ENCODE peak calls at places on chromosome 7, in four cellular contexts. G, T, N and U are unnamed samples.

GRCh38 chr7:131608112-131608498 is 51.7 kb upstream of the PODXL start:
- DNase-seq in G (no peak), T (no peak), N (no peak), U (no peak)

GRCh38 chr7:79420464-79420863 is 33.0 kb downstream of the MAGI2 start:
- DNase-seq in G (peak), T (no peak), N (no peak), U (no peak)

GRCh38 chr7:129271500-129272355 is 46.9 kb downstream of the AHCYL2 start:
- DNase-seq in G (peak), T (no peak), N (peak), U (peak)

GRCh38 chr7:21076579-21076978 is 289.9 kb upstream of the SP8 start:
- DNase-seq in G (no peak), T (no peak), N (no peak), U (no peak)

GRCh38 chr7:4835398-4836205 is 26.2 kb downstream of the PAPOLB start:
- DNase-seq in G (no peak), T (peak), N (no peak), U (no peak)

GRCh38 chr7:116242177-116242576 is 31.8 kb downstream of the TES start:
- DNase-seq in G (no peak), T (no peak), N (no peak), U (no peak)

GRCh38 chr7:31261373-31261772 is 79.2 kb downstream of the NEUROD6 start:
- DNase-seq in G (no peak), T (no peak), N (peak), U (no peak)

GRCh38 chr7:157900011-157900410 is 563.2 kb downstream of the DNAJB6 start:
- DNase-seq in G (no peak), T (no peak), N (no peak), U (no peak)

GRCh38 chr7:132485600-132486594 is 90.4 kb downstream of the PLXNA4 start:
- DNase-seq in G (no peak), T (no peak), N (no peak), U (no peak)

GRCh38 chr7:27212587-27213149 is 12.8 kb upstream of the HOXA13 start:
- DNase-seq in G (no peak), T (peak), N (no peak), U (no peak)

GRCh38 chr7:27895553-27895952 is 155.6 kb downstream of the TAX1BP1 start:
- DNase-seq in G (no peak), T (no peak), N (no peak), U (no peak)

GRCh38 chr7:17526621-17527020 is 228.2 kb downstream of the AHR start:
- DNase-seq in G (no peak), T (no peak), N (no peak), U (no peak)

GRCh38 chr7:17524746-17525145 is 226.3 kb downstream of the AHR start:
- DNase-seq in G (peak), T (no peak), N (no peak), U (no peak)

GRCh38 chr7:17520941-17521340 is 222.5 kb downstream of the AHR start:
- DNase-seq in G (peak), T (no peak), N (no peak), U (no peak)

GRCh38 chr7:17521437-17521836 is 223.0 kb downstream of the AHR start:
- DNase-seq in G (peak), T (no peak), N (no peak), U (no peak)

GRCh38 chr7:17523813-17524741 is 225.6 kb downstream of the AHR start:
- DNase-seq in G (peak), T (no peak), N (peak), U (peak)
- H3K4me3 ChIP-seq in G (no peak), T (no peak), N (no peak), U (no peak)

GRCh38 chr7:93361853-93362252 is 129.7 kb downstream of the VPS50 start:
- DNase-seq in G (no peak), T (no peak), N (no peak), U (no peak)
- TF ChIP-seq CTCF in G (no peak), T (no peak), N (no peak), U (no peak)

GRCh38 chr7:11831727-11832495 is at the start of gene THSD7A:
- DNase-seq in G (peak), T (peak), N (peak), U (no peak)

GRCh38 chr7:11831383-11831726 is 643 bp downstream of the THSD7A start:
- DNase-seq in G (no peak), T (no peak), N (no peak), U (no peak)

GRCh38 chr7:11833431-11833830 is 1.4 kb upstream of the THSD7A start:
- DNase-seq in G (no peak), T (no peak), N (no peak), U (no peak)

GRCh38 chr7:11830004-11830403 is 2.0 kb downstream of the THSD7A start:
- DNase-seq in G (no peak), T (no peak), N (no peak), U (no peak)

DNA sequence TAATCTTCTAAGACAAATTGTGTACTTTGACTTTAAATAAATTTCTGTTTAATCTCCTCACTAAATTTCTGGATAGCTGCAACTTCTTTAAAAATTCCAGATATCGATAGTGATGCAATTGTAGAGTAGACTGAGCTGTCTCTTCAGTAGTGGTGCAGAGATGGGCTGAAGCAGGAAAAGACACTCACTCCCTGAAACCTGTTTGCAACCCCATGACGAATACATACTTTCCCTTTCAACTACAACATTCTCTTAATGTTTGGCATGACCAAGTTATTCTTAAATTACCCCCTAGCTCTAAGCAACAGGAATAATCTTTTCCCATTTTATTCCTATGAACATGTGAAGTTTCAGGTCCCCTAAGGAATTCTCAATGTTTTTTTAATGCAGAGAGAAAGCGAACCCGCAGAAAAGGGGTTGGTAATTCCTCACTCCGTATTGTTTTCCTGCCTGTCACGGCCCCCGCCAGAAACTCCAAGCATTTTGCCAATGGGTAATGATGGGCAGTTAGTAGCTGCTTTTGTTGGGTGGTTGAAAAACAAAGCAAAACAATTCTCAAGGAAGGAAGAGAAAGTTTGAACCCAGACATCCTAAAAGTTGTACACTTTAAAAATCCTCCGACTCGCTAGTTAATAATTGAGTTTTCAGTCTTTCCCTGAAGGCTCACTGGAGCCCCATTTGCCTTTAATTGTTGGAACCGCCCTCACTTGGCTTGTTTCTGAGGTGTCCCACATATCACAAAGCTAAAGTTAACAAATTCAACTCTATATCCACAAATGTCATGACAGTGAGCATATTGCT is 1.2 kb downstream of the THSD7A start:
- DNase-seq in G (peak), T (no peak), N (no peak), U (no peak)
- H3K4me3 ChIP-seq in G (peak), T (peak), N (no peak), U (no peak)

GRCh38 chr7:191105-192034 is 1.0 kb upstream of the FAM20C start:
- DNase-seq in G (peak), T (no peak), N (peak), U (no peak)
- TF ChIP-seq CTCF in G (peak), T (no peak), N (no peak), U (no peak)

GRCh38 chr7:98619450-98620321 is 2.6 kb downstream of the NPTX2 start:
- DNase-seq in G (peak), T (no peak), N (peak), U (peak)

GRCh38 chr7:98616381-98617050 is 569 bp upstream of the NPTX2 start:
- DNase-seq in G (no peak), T (no peak), N (no peak), U (no peak)

GRCh38 chr7:98617960-98618418 is 904 bp downstream of the NPTX2 start:
- DNase-seq in G (no peak), T (no peak), N (no peak), U (no peak)

GRCh38 chr7:98618786-98619185 is 1.7 kb downstream of the NPTX2 start:
- DNase-seq in G (peak), T (no peak), N (no peak), U (no peak)

DNA sequence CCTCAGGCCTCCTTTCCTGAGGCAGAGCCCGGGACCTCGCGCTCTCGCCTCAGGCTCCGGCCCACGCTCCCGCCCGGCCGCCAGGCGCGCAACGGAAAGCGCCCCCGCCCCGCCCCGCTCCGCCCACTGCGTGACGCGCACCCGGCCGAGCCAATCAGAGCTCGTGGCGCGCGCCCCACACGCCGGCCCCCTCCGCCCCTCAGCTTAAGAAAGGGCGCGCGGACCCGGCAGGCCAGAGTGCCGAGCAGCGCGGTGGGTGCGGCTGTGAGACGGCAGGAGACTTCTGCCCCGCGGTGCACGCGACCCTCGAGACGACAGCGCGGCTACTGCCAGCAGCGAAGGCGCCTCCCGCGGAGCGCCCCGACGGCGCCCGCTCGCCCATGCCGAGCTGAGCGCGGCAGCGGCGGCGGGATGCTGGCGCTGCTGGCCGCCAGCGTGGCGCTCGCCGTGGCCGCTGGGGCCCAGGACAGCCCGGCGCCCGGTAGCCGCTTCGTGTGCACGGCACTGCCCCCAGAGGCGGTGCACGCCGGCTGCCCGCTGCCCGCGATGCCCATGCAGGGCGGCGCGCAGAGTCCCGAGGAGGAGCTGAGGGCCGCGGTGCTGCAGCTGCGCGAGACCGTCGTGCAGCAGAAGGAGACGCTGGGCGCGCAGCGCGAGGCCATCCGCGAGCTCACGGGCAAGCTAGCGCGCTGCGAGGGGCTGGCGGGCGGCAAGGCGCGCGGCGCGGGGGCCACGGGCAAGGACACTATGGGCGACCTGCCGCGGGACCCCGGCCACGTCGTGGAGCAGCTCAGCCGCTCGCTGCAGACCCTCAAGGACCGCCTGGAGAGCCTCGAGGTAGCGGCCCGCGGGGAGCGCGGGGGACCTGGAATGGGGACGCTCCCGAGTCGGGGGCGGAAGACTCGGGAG is at the start of gene NPTX2:
- DNase-seq in G (peak), T (no peak), N (no peak), U (peak)
- H3K4me3 ChIP-seq in G (no peak), T (no peak), N (no peak), U (peak)

DNA sequence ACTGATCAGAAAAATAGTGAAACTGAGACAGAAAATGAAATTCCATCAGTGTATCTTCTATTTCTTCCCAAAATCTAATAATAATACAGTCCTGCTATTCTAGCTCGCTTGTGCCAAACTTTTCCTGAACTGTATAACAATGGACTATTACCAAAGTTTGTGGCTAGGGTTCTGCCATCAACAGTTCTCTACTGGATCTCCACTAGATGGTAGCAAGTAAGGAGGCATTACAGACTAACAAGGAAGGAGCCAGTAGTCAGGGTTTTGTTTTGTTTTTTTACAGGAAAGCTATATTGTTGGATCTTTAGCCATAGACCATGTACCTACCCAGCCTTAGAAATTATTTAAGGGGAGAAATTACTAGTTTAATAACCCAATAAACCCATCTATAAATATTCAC is 10.8 kb downstream of the MTERF1 start:
- DNase-seq in G (no peak), T (no peak), N (no peak), U (peak)
- TF ChIP-seq CTCF in G (no peak), T (no peak), N (no peak), U (peak)

GRCh38 chr7:33671521-33672262 is 233.6 kb upstream of the BMPER start:
- DNase-seq in G (peak), T (no peak), N (no peak), U (no peak)
- H3K4me3 ChIP-seq in G (no peak), T (no peak), N (no peak), U (no peak)

DNA sequence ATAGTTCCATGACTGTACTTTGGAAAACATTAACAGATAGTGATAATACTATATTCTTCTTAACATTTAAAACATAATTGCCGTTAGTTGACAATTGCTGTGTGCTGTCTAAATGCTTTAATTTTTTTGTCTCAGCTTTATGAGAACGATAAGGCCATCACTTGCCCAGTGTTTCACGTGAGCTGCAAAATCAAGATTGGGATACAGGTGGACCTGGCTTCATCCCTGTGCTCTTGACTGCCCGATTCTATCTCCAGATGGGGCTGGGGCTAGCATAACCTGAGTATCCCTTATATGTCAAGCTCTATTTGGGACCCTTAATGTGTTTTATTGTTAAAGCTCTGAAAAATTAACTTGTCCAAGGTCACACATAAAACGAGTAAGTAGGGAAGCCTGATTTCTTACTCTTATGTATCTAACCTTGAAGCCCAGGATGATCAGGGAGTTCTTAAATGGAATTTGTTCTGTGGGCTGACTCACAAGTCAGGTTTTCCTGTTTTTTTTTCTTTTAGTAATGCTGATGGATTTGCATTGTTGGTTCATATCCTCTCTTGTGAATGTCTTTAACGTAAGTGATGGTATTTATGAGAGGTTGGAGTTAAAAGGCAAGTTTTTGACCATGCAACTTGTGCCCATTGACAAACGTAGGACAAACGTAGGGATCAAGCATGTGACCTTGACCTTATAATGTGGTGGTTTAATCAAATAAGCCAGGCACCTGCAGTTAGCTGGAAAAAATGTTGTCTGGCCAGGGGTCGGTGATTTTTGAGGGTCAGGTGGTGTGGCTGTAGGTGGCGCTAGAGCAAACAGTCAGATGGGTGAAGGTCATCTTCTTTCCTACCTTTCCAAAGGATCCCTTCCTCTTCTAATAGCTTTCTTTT is 3.6 kb downstream of the PRKAR2B start:
- DNase-seq in G (peak), T (no peak), N (no peak), U (no peak)
- TF ChIP-seq CTCF in G (no peak), T (no peak), N (peak), U (no peak)

DNA sequence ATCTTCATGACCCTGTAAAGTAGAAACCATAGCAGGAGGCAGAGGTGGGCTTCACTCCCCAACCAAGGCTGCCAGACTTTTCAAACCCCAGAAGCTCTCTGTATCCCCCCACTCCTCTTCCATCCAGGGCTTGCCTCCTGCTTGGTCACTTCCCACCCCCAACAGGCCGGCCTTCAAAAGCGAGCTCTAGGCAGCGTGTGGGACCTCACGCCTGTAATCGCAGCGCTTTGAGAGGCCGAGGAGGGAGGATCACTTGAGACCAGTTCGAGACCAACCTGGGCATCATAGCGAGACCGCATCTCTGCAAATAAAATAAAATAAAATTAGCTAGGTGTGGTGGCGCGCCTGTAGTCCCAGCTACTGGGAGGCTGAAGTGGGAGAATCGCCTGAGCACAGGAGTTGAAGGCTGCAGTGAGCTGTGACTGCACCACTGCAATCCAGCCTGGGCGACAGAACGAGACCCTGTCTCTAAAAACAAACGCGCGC is 743 bp upstream of the POR start:
- DNase-seq in G (no peak), T (no peak), N (no peak), U (no peak)
- H3K4me3 ChIP-seq in G (peak), T (peak), N (peak), U (peak)

GRCh38 chr7:67364441-67365017 is 367.9 kb downstream of the TYW1 start:
- DNase-seq in G (no peak), T (no peak), N (no peak), U (no peak)
- TF ChIP-seq CTCF in G (no peak), T (no peak), N (no peak), U (no peak)